ENCODE peak calls at places on chromosomes 11 and 22, in ten cellular contexts. T is fibroblast of lung; A is Ammon's horn; I is activated CD4-positive, alpha-beta T cell treated with anti-CD3 and anti-CD28 coated beads, Interleukin-2, amount 50 U/mL, for 24 hours; O is NCI-H1092 treated with DMSO at 0.1 percent for 48 hours; N is OCI-LY7; R is stimulated activated effector memory CD8-positive, alpha-beta T cell treated with anti-CD3 and anti-CD28 coated beads, Interleukin-12 subunit alpha, Interleukin-12 subunit beta, amount 100 ng/mL, for 72 hours; H is B cell; V is ovary; M is head of caudate nucleus. U is an unnamed sample.

GRCh38 chr22:30232716-30233218 is 13.8 kb downstream of the LIF start:
- DNase-seq in O (no peak), R (no peak), A (no peak), M (no peak), N (no peak), H (no peak), I (no peak), V (no peak), T (peak; percentile 87), U (no peak)

GRCh38 chr11:15603208-15603607 is 488.5 kb downstream of the INSC start:
- DNase-seq in A (peak; percentile 5), N (no peak), R (no peak), H (no peak), V (peak; percentile 33), T (no peak), I (no peak), O (peak; percentile 91), M (no peak), U (no peak)

GRCh38 chr11:8234425-8234821 is 29.3 kb downstream of the LMO1 start:
- DNase-seq in A (no peak), R (no peak), N (no peak), I (no peak), M (no peak), O (peak; percentile 42), T (peak; percentile 2), H (no peak), V (no peak), U (no peak)

GRCh38 chr11:10394229-10395100 is 60.6 kb upstream of the AMPD3 start:
- DNase-seq in V (no peak), A (no peak), N (no peak), I (no peak), H (no peak), T (peak; percentile 79), R (no peak), M (no peak), O (no peak), U (no peak)

GRCh38 chr11:1777737-1778136 is 14.0 kb upstream of the CTSD start:
- DNase-seq in M (no peak), V (no peak), H (no peak), N (no peak), O (no peak), T (no peak), A (no peak), R (no peak), I (no peak), U (peak; percentile 62)

GRCh38 chr22:21641417-21641794 is 696 bp upstream of the SDF2L1 start:
- DNase-seq in R (no peak), I (no peak), M (no peak), N (no peak), H (no peak), O (peak; percentile 55), A (peak; percentile 62), V (peak; percentile 43), T (peak; percentile 42), U (peak; percentile 79)

GRCh38 chr11:107789767-107790166 is 68.8 kb downstream of the SLC35F2 start:
- DNase-seq in A (no peak), N (no peak), R (no peak), M (no peak), H (no peak), I (no peak), T (no peak), V (no peak), O (no peak), U (no peak)

GRCh38 chr11:818396-819128 is at the start of gene PNPLA2:
- DNase-seq in T (no peak), I (no peak), N (no peak), V (peak; percentile 79), M (no peak), A (no peak), H (no peak), R (no peak), O (no peak), U (peak; percentile 82)

GRCh38 chr11:116376547-116376946 is 396.2 kb downstream of the BUD13 start:
- DNase-seq in N (no peak), R (no peak), V (no peak), I (no peak), T (no peak), A (no peak), M (no peak), O (peak; percentile 99), H (no peak), U (no peak)

GRCh38 chr11:66467034-66467659 is 442 bp downstream of the PELI3 start:
- DNase-seq in H (peak; percentile 74), V (peak; percentile 49), M (peak; percentile 55), I (no peak), A (peak; percentile 48), N (no peak), O (peak; percentile 59), R (no peak), T (peak; percentile 27), U (no peak)

GRCh38 chr22:21055880-21056319 is 10.2 kb downstream of the LRRC74B start:
- DNase-seq in R (no peak), H (no peak), V (no peak), T (no peak), I (no peak), M (no peak), A (no peak), O (no peak), N (no peak), U (no peak)

GRCh38 chr22:20867179-20868099 is 8.6 kb downstream of the SNAP29 start:
- DNase-seq in T (no peak), O (no peak), V (peak; percentile 60), I (no peak), A (peak; percentile 78), H (no peak), N (peak; percentile 10), R (no peak), M (no peak), U (peak; percentile 66)

U was measured in ascending aorta.